ENCODE peak calls at places on chromosomes 1 and 21, in eight cellular contexts. R is body of pancreas, J is GM12865, G is astrocyte, O is AG10803, P is AG04450, T is IMR-90, B is tibial artery. S is an unnamed sample.

GRCh38 chr21:43313939-43314405 is 113.0 kb downstream of the SIK1 start:
- DNase-seq in R (no peak), J (peak), G (no peak), O (no peak), P (no peak), T (no peak), B (no peak), S (no peak)

GRCh38 chr1:157137773-157138219 is 399 bp downstream of the ETV3 start:
- DNase-seq in R (no peak), J (no peak), G (no peak), O (no peak), P (no peak), T (no peak), B (no peak), S (no peak)

GRCh38 chr1:150562384-150563339 is 13.5 kb downstream of the ADAMTSL4 start:
- DNase-seq in R (peak), J (peak), G (no peak), O (no peak), P (no peak), T (no peak), B (peak), S (peak)

GRCh38 chr21:42735061-42735460 is 81.6 kb downstream of the PDE9A start:
- DNase-seq in R (no peak), J (no peak), G (no peak), O (no peak), P (no peak), T (no peak), B (no peak), S (no peak)

GRCh38 chr1:203551550-203551949 is 57.6 kb downstream of the OPTC start:
- DNase-seq in R (no peak), J (no peak), G (peak), O (no peak), P (no peak), T (peak), B (no peak), S (peak)

GRCh38 chr1:60280256-60280655 is 206.7 kb upstream of the C1orf87 start:
- DNase-seq in R (peak), J (no peak), G (no peak), O (peak), P (no peak), T (no peak), B (no peak), S (peak)

GRCh38 chr1:165376041-165376810 is 19.7 kb upstream of the LMX1A start:
- DNase-seq in R (peak), J (no peak), G (peak), O (peak), P (no peak), T (peak), B (peak), S (peak)

GRCh38 chr1:76135835-76136234 is 61.3 kb downstream of the ST6GALNAC3 start:
- DNase-seq in R (no peak), J (no peak), G (no peak), O (no peak), P (no peak), T (no peak), B (no peak), S (no peak)

GRCh38 chr1:229127301-229127700 is 143.6 kb upstream of the RAB4A start:
- DNase-seq in R (no peak), J (peak), G (peak), O (peak), P (no peak), T (peak), B (no peak), S (no peak)

GRCh38 chr1:232880354-232880753 is 70.1 kb upstream of the NTPCR start:
- DNase-seq in R (peak), J (peak), G (no peak), O (peak), P (no peak), T (peak), B (no peak), S (peak)

GRCh38 chr1:241555526-241555925 is 23.3 kb downstream of the KMO start:
- DNase-seq in R (no peak), J (no peak), G (no peak), O (no peak), P (no peak), T (no peak), B (no peak), S (no peak)

GRCh38 chr21:21345872-21346271 is 347.7 kb downstream of the NCAM2 start:
- DNase-seq in R (no peak), J (no peak), G (no peak), O (no peak), P (no peak), T (no peak), B (no peak), S (no peak)

GRCh38 chr1:230568008-230568407 is 74.3 kb upstream of the COG2 start:
- DNase-seq in R (peak), J (peak), G (peak), O (peak), P (peak), T (peak), B (no peak), S (peak)

GRCh38 chr1:112231331-112231730 is 164.7 kb upstream of the CTTNBP2NL start:
- DNase-seq in R (no peak), J (no peak), G (no peak), O (no peak), P (no peak), T (no peak), B (no peak), S (no peak)

GRCh38 chr1:47390843-47391242 is 25.2 kb upstream of the FOXE3 start:
- DNase-seq in R (no peak), J (no peak), G (no peak), O (no peak), P (no peak), T (no peak), B (no peak), S (no peak)

GRCh38 chr1:147504801-147505303 is 36.4 kb upstream of the BCL9 start:
- DNase-seq in R (no peak), J (no peak), G (peak), O (peak), P (peak), T (peak), B (no peak), S (peak)

GRCh38 chr1:164720329-164721036 is 161.5 kb downstream of the PBX1 start:
- DNase-seq in R (no peak), J (no peak), G (no peak), O (peak), P (no peak), T (no peak), B (no peak), S (no peak)

GRCh38 chr1:56033321-56034037 is 545.9 kb downstream of the PLPP3 start:
- DNase-seq in R (no peak), J (no peak), G (no peak), O (no peak), P (no peak), T (no peak), B (no peak), S (peak)

GRCh38 chr1:232853994-232854532 is 48.8 kb downstream of the MAP10 start:
- DNase-seq in R (no peak), J (no peak), G (peak), O (peak), P (peak), T (peak), B (no peak), S (peak)

GRCh38 chr1:40383095-40383487 is 9.6 kb downstream of the SMAP2 start:
- DNase-seq in R (no peak), J (no peak), G (peak), O (no peak), P (no peak), T (no peak), B (no peak), S (no peak)

GRCh38 chr1:184843732-184844495 is 89.3 kb upstream of the EDEM3 start:
- DNase-seq in R (peak), J (peak), G (no peak), O (no peak), P (no peak), T (no peak), B (no peak), S (no peak)

GRCh38 chr1:56081151-56081550 is 498.2 kb downstream of the PLPP3 start:
- DNase-seq in R (peak), J (no peak), G (no peak), O (peak), P (peak), T (peak), B (peak), S (peak)

GRCh38 chr1:47225430-47226100 is 6.5 kb downstream of the TAL1 start:
- DNase-seq in R (no peak), J (no peak), G (no peak), O (no peak), P (no peak), T (no peak), B (no peak), S (no peak)

GRCh38 chr1:207264663-207265270 is 56.7 kb upstream of the CD55 start:
- DNase-seq in R (no peak), J (no peak), G (no peak), O (no peak), P (no peak), T (no peak), B (no peak), S (no peak)

GRCh38 chr1:201902198-201902597 is 13.5 kb downstream of the SHISA4 start:
- DNase-seq in R (no peak), J (no peak), G (peak), O (peak), P (no peak), T (peak), B (no peak), S (peak)

GRCh38 chr21:15222711-15223110 is 157.9 kb upstream of the NRIP1 start:
- DNase-seq in R (no peak), J (peak), G (no peak), O (no peak), P (no peak), T (no peak), B (no peak), S (peak)

GRCh38 chr1:159250817-159251216 is 46.1 kb downstream of the ACKR1 start:
- DNase-seq in R (no peak), J (no peak), G (no peak), O (no peak), P (no peak), T (no peak), B (no peak), S (no peak)

GRCh38 chr21:41739936-41740335 is 26.9 kb downstream of the RIPK4 start:
- DNase-seq in R (no peak), J (no peak), G (no peak), O (peak), P (no peak), T (no peak), B (no peak), S (no peak)

GRCh38 chr1:217721692-217722091 is 90.5 kb downstream of the SPATA17 start:
- DNase-seq in R (no peak), J (no peak), G (peak), O (peak), P (no peak), T (no peak), B (no peak), S (no peak)

GRCh38 chr1:181296180-181296579 is 187.1 kb upstream of the CACNA1E start:
- DNase-seq in R (no peak), J (no peak), G (no peak), O (no peak), P (no peak), T (no peak), B (no peak), S (no peak)
- H3K4me3 ChIP-seq in R (no peak), J (no peak), G (no peak), O (no peak), P (no peak), T (no peak), B (no peak), S (no peak)

GRCh38 chr1:222892137-222892763 is 77.4 kb downstream of the DISP1 start:
- DNase-seq in R (no peak), J (no peak), G (peak), O (no peak), P (no peak), T (peak), B (no peak), S (no peak)
- H3K4me3 ChIP-seq in R (no peak), J (no peak), G (no peak), O (no peak), P (no peak), T (no peak), B (no peak), S (no peak)

DNA sequence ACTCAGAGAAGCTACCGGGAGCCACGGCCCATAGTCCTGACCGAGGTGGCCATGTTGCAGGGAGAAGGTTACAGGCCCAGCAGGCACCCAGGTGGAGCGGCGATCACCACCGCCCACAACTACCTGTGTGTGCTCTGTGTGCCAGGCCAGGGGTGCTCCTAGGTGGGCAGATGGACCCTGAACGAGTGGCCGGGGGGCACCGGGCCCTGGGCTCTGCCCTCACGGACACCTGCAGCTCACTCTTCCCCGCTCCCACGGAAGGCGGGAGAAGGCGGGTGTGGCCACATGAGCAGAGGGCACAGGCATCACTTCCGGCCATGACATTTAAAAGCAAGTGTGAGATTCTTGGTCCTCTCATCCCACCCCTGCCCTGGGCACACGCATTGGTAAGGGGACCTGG is 73.9 kb downstream of the MEGF6 start:
- DNase-seq in R (no peak), J (no peak), G (no peak), O (no peak), P (no peak), T (no peak), B (no peak), S (no peak)
- H3K4me3 ChIP-seq in R (no peak), J (no peak), G (no peak), O (no peak), P (no peak), T (no peak), B (no peak), S (no peak)

GRCh38 chr1:154301582-154301981 is 19.3 kb upstream of the AQP10 start:
- DNase-seq in R (no peak), J (no peak), G (no peak), O (no peak), P (no peak), T (no peak), B (no peak), S (no peak)
- H3K4me3 ChIP-seq in R (no peak), J (no peak), G (no peak), O (no peak), P (no peak), T (no peak), B (no peak), S (no peak)

DNA sequence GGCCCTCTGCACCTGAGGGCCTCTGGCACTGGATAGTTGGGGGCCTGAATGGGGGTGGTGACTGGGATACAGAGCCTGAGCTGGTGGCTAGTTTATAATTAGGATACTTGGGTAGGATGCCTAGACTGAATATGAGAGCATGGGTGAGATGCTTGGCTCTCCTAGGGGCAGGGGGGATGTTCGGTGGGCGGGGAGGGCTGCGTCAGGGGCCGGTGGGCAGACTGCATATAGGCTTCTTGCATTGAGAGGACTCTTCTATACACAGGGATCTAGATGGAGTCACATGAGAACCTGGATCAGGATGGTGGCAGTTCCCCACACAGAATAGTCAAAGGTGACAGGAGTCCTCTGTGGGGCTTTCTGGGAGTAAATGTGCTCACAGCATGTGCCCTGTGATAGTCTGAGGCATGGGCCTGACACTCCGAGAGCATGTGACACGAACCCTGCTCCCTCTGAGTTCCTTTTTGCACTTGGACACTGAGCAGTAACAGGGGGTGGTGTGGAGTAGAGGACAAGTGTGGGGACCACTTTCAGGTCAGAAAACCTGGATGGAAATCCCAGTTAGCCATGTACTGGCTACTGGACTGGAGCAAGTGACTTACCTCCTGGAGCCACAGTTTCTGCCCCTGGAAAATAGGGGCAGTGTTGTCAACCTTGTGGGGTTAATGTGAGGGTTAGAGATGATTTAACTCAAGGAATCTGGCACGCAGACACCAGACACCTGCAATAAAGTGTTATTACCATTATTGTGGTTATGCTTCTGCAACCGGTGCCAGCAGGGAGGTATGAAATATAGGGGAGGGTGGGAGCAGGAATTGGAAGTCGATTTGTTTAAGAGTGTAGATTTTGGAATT is 2.2 kb downstream of the MAP7D1 start:
- DNase-seq in R (no peak), J (no peak), G (no peak), O (no peak), P (no peak), T (no peak), B (no peak), S (no peak)
- H3K4me3 ChIP-seq in R (no peak), J (peak), G (peak), O (peak), P (peak), T (peak), B (peak), S (peak)

GRCh38 chr1:2279210-2279639 is 51.1 kb downstream of the SKI start:
- DNase-seq in R (peak), J (no peak), G (peak), O (peak), P (peak), T (peak), B (peak), S (peak)
- H3K4me3 ChIP-seq in R (no peak), J (no peak), G (no peak), O (no peak), P (peak), T (no peak), B (peak), S (peak)

DNA sequence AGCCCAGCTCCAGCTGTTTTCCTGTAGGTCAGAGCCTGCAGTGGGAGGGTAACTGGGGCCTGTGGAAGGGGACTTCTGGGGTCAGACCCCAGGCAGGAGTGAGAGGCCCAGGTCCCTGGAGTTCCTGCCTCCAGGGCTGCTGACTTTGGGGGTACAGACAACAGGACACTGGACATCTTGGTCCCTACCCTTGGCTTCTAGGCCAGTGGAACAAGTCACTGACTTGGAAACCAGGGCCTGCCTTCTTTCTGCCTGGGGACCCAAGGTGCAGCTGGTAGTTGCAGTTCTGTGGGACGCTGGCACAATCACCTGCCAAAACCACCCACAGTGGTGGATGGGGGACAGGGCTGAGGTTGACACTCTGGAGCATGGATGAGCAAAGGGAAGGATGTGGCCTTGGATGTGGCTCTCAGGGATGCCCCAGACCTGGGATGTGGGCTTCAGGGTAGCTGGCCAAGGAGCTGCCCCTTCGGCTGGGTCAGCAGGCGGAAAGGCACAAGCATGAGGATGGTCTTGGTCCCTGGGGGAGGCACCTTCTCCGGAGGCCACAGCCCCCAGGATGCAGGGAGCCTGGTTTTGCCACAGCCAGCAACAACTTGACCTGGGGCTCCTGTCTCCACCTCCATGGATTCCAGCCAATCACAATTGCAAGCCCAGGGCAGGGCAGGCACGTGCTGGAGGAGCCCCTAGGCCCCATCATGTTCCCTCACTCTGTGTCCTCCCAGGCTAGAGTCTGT is 5.8 kb downstream of the JMJD4 start:
- DNase-seq in R (no peak), J (no peak), G (no peak), O (no peak), P (no peak), T (no peak), B (no peak), S (no peak)
- H3K4me3 ChIP-seq in R (peak), J (peak), G (no peak), O (no peak), P (peak), T (peak), B (peak), S (peak)

S was measured in fibroblast of the aortic adventitia.